ENCODE peak calls at places on chromosomes 2 and 18, in four cellular contexts. One of them, this sample, is unnamed.

GRCh38 chr2:109694190-109694589 is 80.0 kb downstream of the SOWAHC start:
- DNase-seq in HEK293T: no peak
- DNase-seq in HepG2: peak; percentile 54
- DNase-seq in K562: no peak
- DNase-seq in this sample: no peak

GRCh38 chr2:215236131-215236530 is 75.7 kb upstream of the ATIC start:
- DNase-seq in HEK293T: no peak
- DNase-seq in HepG2: peak; percentile 65
- DNase-seq in K562: no peak
- DNase-seq in this sample: no peak

GRCh38 chr18:45839415-45840395 is 14.2 kb downstream of the SIGLEC15 start:
- DNase-seq in HEK293T: peak; percentile 16
- DNase-seq in HepG2: peak; percentile 23
- DNase-seq in K562: no peak
- DNase-seq in this sample: peak; percentile 56

GRCh38 chr2:20596193-20596972 is 54.5 kb downstream of the HS1BP3 start:
- DNase-seq in HEK293T: no peak
- DNase-seq in HepG2: no peak
- DNase-seq in K562: no peak
- DNase-seq in this sample: peak; percentile 0

GRCh38 chr18:39870586-39870985 is 2084.4 kb upstream of the PIK3C3 start:
- DNase-seq in HEK293T: no peak
- DNase-seq in HepG2: no peak
- DNase-seq in K562: no peak
- DNase-seq in this sample: no peak

GRCh38 chr18:61831071-61831470 is 61.7 kb downstream of the RNF152 start:
- DNase-seq in HEK293T: no peak
- DNase-seq in HepG2: no peak
- DNase-seq in K562: no peak
- DNase-seq in this sample: no peak

GRCh38 chr2:8670580-8670979 is 11.3 kb upstream of the ID2 start:
- DNase-seq in HEK293T: no peak
- DNase-seq in HepG2: no peak
- DNase-seq in K562: no peak
- DNase-seq in this sample: no peak

GRCh38 chr2:63755216-63755615 is 86.5 kb upstream of the UGP2 start:
- DNase-seq in HEK293T: no peak
- DNase-seq in HepG2: no peak
- DNase-seq in K562: no peak
- DNase-seq in this sample: no peak

GRCh38 chr2:213317929-213318328 is 33.7 kb downstream of the SPAG16 start:
- DNase-seq in HEK293T: no peak
- DNase-seq in HepG2: no peak
- DNase-seq in K562: no peak
- DNase-seq in this sample: no peak

GRCh38 chr18:36600548-36600947 is 228.3 kb downstream of the TPGS2 start:
- DNase-seq in HEK293T: no peak
- DNase-seq in HepG2: no peak
- DNase-seq in K562: no peak
- DNase-seq in this sample: no peak

GRCh38 chr2:233929352-233929843 is 12.2 kb downstream of the TRPM8 start:
- DNase-seq in HEK293T: no peak
- DNase-seq in HepG2: no peak
- DNase-seq in K562: no peak
- DNase-seq in this sample: peak; percentile 21

GRCh38 chr18:27005589-27005988 is 140.1 kb upstream of the AQP4 start:
- DNase-seq in HEK293T: peak; percentile 58
- DNase-seq in HepG2: peak; percentile 22
- DNase-seq in K562: no peak
- DNase-seq in this sample: no peak
- TF ChIP-seq ELF4 in HEK293T: no peak
- TF ChIP-seq ELF4 in HepG2: no peak
- TF ChIP-seq ELF4 in K562: no peak
- TF ChIP-seq ELF4 in this sample: no peak

GRCh38 chr2:43041661-43042360 is 184.6 kb downstream of the ZFP36L2 start:
- DNase-seq in HEK293T: peak; percentile 28
- DNase-seq in HepG2: peak; percentile 46
- DNase-seq in K562: peak; percentile 89
- DNase-seq in this sample: peak; percentile 50
- TF ChIP-seq ELF4 in HEK293T: no peak
- TF ChIP-seq ELF4 in HepG2: no peak
- TF ChIP-seq ELF4 in K562: no peak
- TF ChIP-seq ELF4 in this sample: no peak

GRCh38 chr2:68466361-68466777 is 725 bp downstream of the FBXO48 start:
- DNase-seq in HEK293T: peak; percentile 9
- DNase-seq in HepG2: peak; percentile 15
- DNase-seq in K562: no peak
- DNase-seq in this sample: no peak
- TF ChIP-seq ELF4 in HEK293T: no peak
- TF ChIP-seq ELF4 in HepG2: no peak
- TF ChIP-seq ELF4 in K562: no peak
- TF ChIP-seq ELF4 in this sample: no peak

DNA sequence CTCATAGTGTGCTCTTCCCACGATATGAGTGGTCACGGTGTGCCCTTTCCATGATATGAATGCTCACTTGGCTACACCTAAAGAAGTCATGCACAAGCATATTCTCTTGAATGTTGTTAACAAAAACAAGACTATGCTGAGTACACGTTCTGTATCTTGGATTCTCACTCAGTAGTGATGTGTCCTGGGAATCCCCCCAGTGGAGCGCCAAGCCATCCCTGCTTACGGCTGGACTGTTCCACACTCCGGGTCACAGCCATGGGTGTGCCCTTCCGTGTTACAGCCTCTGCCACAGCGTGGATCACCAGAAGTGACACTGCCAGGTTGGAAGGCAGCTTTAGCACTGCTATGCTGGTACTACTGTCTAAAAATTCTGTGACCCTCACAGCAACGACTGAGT is 59.1 kb downstream of the TPO start:
- DNase-seq in HEK293T: no peak
- DNase-seq in HepG2: no peak
- DNase-seq in K562: no peak
- DNase-seq in this sample: no peak
- TF ChIP-seq ELF4 in HEK293T: no peak
- TF ChIP-seq ELF4 in HepG2: no peak
- TF ChIP-seq ELF4 in K562: no peak
- TF ChIP-seq ELF4 in this sample: no peak

GRCh38 chr2:167990062-167990461 is 257.3 kb downstream of the STK39 start:
- DNase-seq in HEK293T: no peak
- DNase-seq in HepG2: no peak
- DNase-seq in K562: no peak
- DNase-seq in this sample: no peak

GRCh38 chr2:167988296-167988695 is 259.1 kb downstream of the STK39 start:
- DNase-seq in HEK293T: no peak
- DNase-seq in HepG2: no peak
- DNase-seq in K562: no peak
- DNase-seq in this sample: no peak

GRCh38 chr2:167987558-167987957 is 259.8 kb downstream of the STK39 start:
- DNase-seq in HEK293T: no peak
- DNase-seq in HepG2: no peak
- DNase-seq in K562: no peak
- DNase-seq in this sample: no peak

GRCh38 chr2:167981945-167982344 is 265.4 kb downstream of the STK39 start:
- DNase-seq in HEK293T: no peak
- DNase-seq in HepG2: no peak
- DNase-seq in K562: no peak
- DNase-seq in this sample: no peak

DNA sequence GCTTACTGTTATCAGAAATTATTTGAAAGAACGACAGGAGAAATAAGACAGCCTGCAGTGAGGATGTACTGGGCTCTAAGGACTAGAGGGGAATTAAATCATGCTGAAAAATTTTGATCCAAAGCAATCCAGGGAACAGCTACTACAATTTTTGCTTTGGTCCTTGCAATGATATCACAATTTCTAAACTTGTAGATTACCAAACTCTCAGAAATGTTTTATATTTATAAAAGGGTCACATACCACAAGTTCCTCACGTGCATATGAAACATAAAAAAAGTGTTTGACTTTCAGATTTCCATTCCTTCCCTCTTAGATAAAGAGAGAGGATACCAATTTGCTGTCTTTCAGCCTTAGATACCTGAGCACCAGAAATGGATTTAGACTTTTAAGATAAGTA is 261.2 kb downstream of the STK39 start:
- DNase-seq in HEK293T: no peak
- DNase-seq in HepG2: no peak
- DNase-seq in K562: no peak
- DNase-seq in this sample: no peak
- TF ChIP-seq ELF4 in HEK293T: no peak
- TF ChIP-seq ELF4 in HepG2: no peak
- TF ChIP-seq ELF4 in K562: no peak
- TF ChIP-seq ELF4 in this sample: no peak

GRCh38 chr2:224757934-224758548 is 41.9 kb upstream of the CCDC195 start:
- DNase-seq in HEK293T: no peak
- DNase-seq in HepG2: no peak
- DNase-seq in K562: no peak
- DNase-seq in this sample: no peak
- TF ChIP-seq ELF4 in HEK293T: no peak
- TF ChIP-seq ELF4 in HepG2: no peak
- TF ChIP-seq ELF4 in K562: no peak
- TF ChIP-seq ELF4 in this sample: no peak